ENCODE peak calls at places on chromosomes 5 and 9, in four cellular contexts. P is occipital lobe; T is hepatic stellate cell; K is CD8-positive, alpha-beta T cell. B is an unnamed sample.

GRCh38 chr5:180135128-180135955 is 63.8 kb upstream of the RNF130 start:
- DNase-seq in K (no peak), P (no peak), T (no peak), B (peak; percentile 72)

GRCh38 chr5:142748568-142749249 is 21.5 kb upstream of the ARHGAP26 start:
- DNase-seq in T (no peak), P (no peak), K (peak; percentile 63), B (peak; percentile 72)

GRCh38 chr5:147619281-147619680 is 109.4 kb upstream of the DPYSL3 start:
- DNase-seq in K (no peak), T (no peak), P (no peak), B (no peak)

GRCh38 chr9:111356567-111357244 is 26.7 kb upstream of the OR2K2 start:
- DNase-seq in T (peak; percentile 64), K (no peak), P (peak; percentile 7), B (no peak)

GRCh38 chr9:26551451-26551850 is 341.2 kb downstream of the CAAP1 start:
- DNase-seq in P (no peak), T (no peak), K (no peak), B (no peak)

GRCh38 chr9:6566409-6567139 is 79.0 kb downstream of the GLDC start:
- DNase-seq in T (peak; percentile 86), P (peak; percentile 44), K (no peak), B (peak; percentile 80)

GRCh38 chr9:16387382-16387781 is 483.1 kb downstream of the BNC2 start:
- DNase-seq in P (no peak), T (no peak), K (no peak), B (no peak)

GRCh38 chr9:99019523-99020331 is 76.0 kb downstream of the COL15A1 start:
- DNase-seq in P (no peak), T (peak; percentile 86), K (no peak), B (no peak)

B was measured in activated CD4-positive, alpha-beta memory T cell treated with anti-CD3 and anti-CD28 coated beads for 36 hours.